ENCODE peak calls at places on chromosomes 16 and 17, in nine cellular contexts. G is prostate gland, E is body of pancreas, O is adrenal gland, M is heart left ventricle, I is IMR-90, K is GM12878, R is sigmoid colon, X is transverse colon. Q is an unnamed sample.

GRCh38 chr16:3468501-3468900 is 25.0 kb downstream of the NAA60 start:
- DNase-seq in G (no peak), E (no peak), O (no peak), M (no peak), I (no peak), K (no peak), R (no peak), X (no peak), Q (no peak)

GRCh38 chr16:6684076-6684673 is 648.5 kb upstream of the RBFOX1 start:
- DNase-seq in G (peak; percentile 10), E (peak; percentile 13), O (peak; percentile 20), M (no peak), I (no peak), K (no peak), R (no peak), X (peak; percentile 11), Q (peak; percentile 25)

GRCh38 chr17:44972953-44973352 is 4.8 kb upstream of the C1QL1 start:
- DNase-seq in G (no peak), E (no peak), O (no peak), M (no peak), I (peak; percentile 31), K (no peak), R (no peak), X (no peak), Q (no peak)

GRCh38 chr16:28592979-28593553 is 3.8 kb downstream of the SULT1A2 start:
- DNase-seq in G (no peak), E (no peak), O (no peak), M (no peak), I (no peak), K (no peak), R (no peak), X (no peak), Q (no peak)

GRCh38 chr17:52143536-52143935 is 15.0 kb downstream of the CA10 start:
- DNase-seq in G (no peak), E (no peak), O (no peak), M (no peak), I (no peak), K (no peak), R (no peak), X (no peak), Q (no peak)

GRCh38 chr16:49204191-49204590 is 77.4 kb downstream of the CBLN1 start:
- DNase-seq in G (no peak), E (no peak), O (no peak), M (no peak), I (no peak), K (no peak), R (no peak), X (no peak), Q (no peak)

GRCh38 chr16:68470461-68471150 is 22.3 kb upstream of the SMPD3 start:
- DNase-seq in G (no peak), E (no peak), O (peak; percentile 38), M (peak; percentile 57), I (no peak), K (peak; percentile 94), R (no peak), X (peak; percentile 63), Q (peak; percentile 41)

GRCh38 chr16:30060354-30061194 is 5.0 kb upstream of the ALDOA start:
- DNase-seq in G (no peak), E (no peak), O (no peak), M (peak; percentile 62), I (no peak), K (no peak), R (no peak), X (no peak), Q (no peak)

GRCh38 chr17:70687421-70687820 is 518.1 kb downstream of the KCNJ2 start:
- DNase-seq in G (no peak), E (no peak), O (no peak), M (no peak), I (no peak), K (no peak), R (no peak), X (no peak), Q (no peak)

GRCh38 chr17:43791589-43791988 is 11.4 kb downstream of the CFAP97D1 start:
- DNase-seq in G (no peak), E (no peak), O (no peak), M (no peak), I (peak; percentile 49), K (no peak), R (no peak), X (no peak), Q (peak; percentile 67)

GRCh38 chr17:19309701-19310100 is 52.8 kb downstream of the B9D1 start:
- DNase-seq in G (no peak), E (no peak), O (no peak), M (no peak), I (no peak), K (no peak), R (peak; percentile 57), X (no peak), Q (no peak)

GRCh38 chr17:15247891-15248529 is 17.1 kb downstream of the PMP22 start:
- DNase-seq in G (no peak), E (no peak), O (no peak), M (no peak), I (no peak), K (no peak), R (no peak), X (no peak), Q (no peak)

GRCh38 chr17:55536205-55536604 is 25.0 kb upstream of the SMIM36 start:
- DNase-seq in G (no peak), E (no peak), O (no peak), M (no peak), I (no peak), K (no peak), R (no peak), X (no peak), Q (no peak)

GRCh38 chr16:74560912-74561311 is 46.0 kb downstream of the GLG1 start:
- DNase-seq in G (no peak), E (no peak), O (no peak), M (peak; percentile 52), I (no peak), K (no peak), R (no peak), X (no peak), Q (no peak)

GRCh38 chr17:9886141-9886930 is 18.7 kb downstream of the RCVRN start:
- DNase-seq in G (no peak), E (no peak), O (no peak), M (no peak), I (no peak), K (no peak), R (no peak), X (no peak), Q (no peak)

GRCh38 chr16:86862596-86862995 is 284.2 kb downstream of the FOXL1 start:
- DNase-seq in G (no peak), E (peak; percentile 20), O (no peak), M (peak; percentile 46), I (peak; percentile 11), K (no peak), R (no peak), X (no peak), Q (no peak)

GRCh38 chr16:55411231-55411630 is 67.8 kb upstream of the MMP2 start:
- DNase-seq in G (no peak), E (no peak), O (no peak), M (no peak), I (peak; percentile 5), K (no peak), R (no peak), X (no peak), Q (no peak)

GRCh38 chr16:9004183-9004582 is 40.5 kb upstream of the USP7 start:
- DNase-seq in G (no peak), E (no peak), O (no peak), M (no peak), I (no peak), K (no peak), R (no peak), X (no peak), Q (no peak)

GRCh38 chr17:57372156-57372555 is 115.8 kb downstream of the MSI2 start:
- DNase-seq in G (no peak), E (no peak), O (no peak), M (no peak), I (peak; percentile 66), K (no peak), R (no peak), X (no peak), Q (no peak)

GRCh38 chr17:40070895-40071719 is 8.3 kb downstream of the THRA start:
- DNase-seq in G (no peak), E (peak; percentile 85), O (peak; percentile 80), M (peak; percentile 83), I (no peak), K (no peak), R (peak; percentile 90), X (peak; percentile 88), Q (peak; percentile 75)
- TF ChIP-seq POLR2A in G (no peak), E (peak; percentile 73), O (no peak), M (no peak), I (no peak), K (no peak), R (peak; percentile 6), X (peak; percentile 34), Q (no peak)

GRCh38 chr16:188674-189073 is 8.4 kb downstream of the HBQ1 start:
- DNase-seq in G (no peak), E (no peak), O (no peak), M (no peak), I (no peak), K (no peak), R (no peak), X (no peak), Q (no peak)
- TF ChIP-seq CTCF in G (no peak), E (no peak), O (no peak), M (no peak), I (no peak), K (peak; percentile 22), R (no peak), X (no peak), Q (no peak)

DNA sequence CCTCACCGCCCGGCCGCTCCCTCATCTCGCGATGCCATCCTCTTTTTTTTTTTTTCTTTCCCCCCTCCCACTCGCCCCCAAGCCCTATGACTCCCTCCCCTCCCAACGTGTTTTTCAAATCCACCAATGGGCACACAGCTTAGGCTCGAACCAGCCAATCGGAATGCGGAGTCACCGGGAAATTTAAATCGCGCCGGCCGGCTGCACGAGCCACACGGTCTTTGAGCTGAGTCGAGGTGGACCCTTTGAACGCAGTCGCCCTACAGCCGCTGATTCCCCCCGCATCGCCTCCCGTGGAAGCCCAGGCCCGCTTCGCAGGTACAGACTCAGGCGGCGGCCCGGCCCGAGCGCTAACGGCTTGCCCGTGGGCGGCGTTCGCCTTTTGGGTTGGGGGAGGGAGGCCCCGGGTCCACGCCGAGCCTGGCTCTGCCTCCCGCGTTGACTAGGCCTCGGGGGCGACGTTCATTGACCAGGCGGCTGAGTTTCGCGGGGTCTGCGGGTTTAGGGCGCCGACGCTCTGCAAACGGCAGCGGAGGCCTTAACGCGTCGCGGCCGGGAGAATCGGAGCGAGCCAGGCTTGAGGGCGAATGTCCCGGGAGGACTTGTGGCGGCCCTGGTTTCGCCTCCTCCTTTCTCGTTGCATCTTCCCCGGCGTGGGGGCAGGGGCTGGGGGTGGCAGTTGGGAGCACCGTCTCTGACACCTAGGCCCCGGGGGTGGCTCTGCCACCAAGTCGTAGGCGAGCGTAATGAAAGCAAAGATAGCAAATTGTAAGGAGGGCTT is at the start of gene KPNA2:
- DNase-seq in G (peak; percentile 92), E (peak; percentile 94), O (peak; percentile 95), M (peak; percentile 96), I (peak; percentile 98), K (peak; percentile 93), R (peak; percentile 97), X (peak; percentile 94), Q (peak; percentile 96)
- TF ChIP-seq POLR2A in G (peak; percentile 30), E (peak; percentile 73), O (peak; percentile 65), M (peak; percentile 91), I (peak; percentile 95), K (peak; percentile 97), R (peak; percentile 46), X (peak; percentile 64), Q (no peak)

DNA sequence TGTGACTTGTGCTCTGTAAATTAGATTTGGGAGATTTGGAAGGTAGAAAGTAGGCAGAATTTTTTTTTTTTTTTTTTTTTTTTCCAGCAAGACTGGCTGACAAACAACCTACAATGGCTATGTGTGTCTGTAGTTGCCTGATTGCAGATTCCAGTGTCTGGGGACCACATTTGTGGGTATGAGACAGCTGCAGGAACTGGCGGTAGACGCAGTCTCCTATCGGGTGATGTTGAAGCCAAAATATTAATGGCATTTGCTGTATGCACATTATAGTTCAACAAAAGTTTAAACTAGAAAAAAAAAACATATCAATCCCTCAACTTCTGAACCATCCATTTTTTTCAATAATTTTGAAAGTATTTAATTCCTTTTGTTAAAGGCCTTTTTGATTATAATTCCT is 665.2 kb downstream of the TOX3 start:
- DNase-seq in G (no peak), E (no peak), O (no peak), M (no peak), I (peak; percentile 93), K (no peak), R (no peak), X (no peak), Q (no peak)
- TF ChIP-seq CTCF in G (no peak), E (no peak), O (no peak), M (no peak), I (no peak), K (no peak), R (no peak), X (no peak), Q (no peak)

Q was measured in testis.